ENCODE peak calls at places on chromosome 9, in ten cellular contexts. One of them, this sample, is unnamed.

GRCh38 chr9:70947086-70947485 is 174.3 kb downstream of the TRPM3 start:
- DNase-seq in esophagus squamous epithelium: no peak
- DNase-seq in psoas muscle: no peak
- DNase-seq in stomach: no peak
- DNase-seq in left ventricle myocardium inferior: no peak
- DNase-seq in tibial artery: no peak
- DNase-seq in HCT116: no peak
- DNase-seq in lung: no peak
- DNase-seq in CD4-positive, CD25-positive, alpha-beta regulatory T cell: no peak
- DNase-seq in testis: no peak
- DNase-seq in this sample: no peak

GRCh38 chr9:15485836-15486678 is 24.7 kb downstream of the PSIP1 start:
- DNase-seq in esophagus squamous epithelium: no peak
- DNase-seq in psoas muscle: no peak
- DNase-seq in stomach: no peak
- DNase-seq in left ventricle myocardium inferior: no peak
- DNase-seq in tibial artery: no peak
- DNase-seq in HCT116: no peak
- DNase-seq in lung: no peak
- DNase-seq in CD4-positive, CD25-positive, alpha-beta regulatory T cell: peak
- DNase-seq in testis: no peak
- DNase-seq in this sample: no peak

GRCh38 chr9:124657526-124657925 is 113.6 kb downstream of the NR6A1 start:
- DNase-seq in esophagus squamous epithelium: no peak
- DNase-seq in psoas muscle: no peak
- DNase-seq in stomach: no peak
- DNase-seq in left ventricle myocardium inferior: no peak
- DNase-seq in tibial artery: no peak
- DNase-seq in HCT116: no peak
- DNase-seq in lung: no peak
- DNase-seq in CD4-positive, CD25-positive, alpha-beta regulatory T cell: no peak
- DNase-seq in testis: no peak
- DNase-seq in this sample: no peak

GRCh38 chr9:137970686-137971476 is 93.3 kb downstream of the CACNA1B start:
- DNase-seq in esophagus squamous epithelium: no peak
- DNase-seq in psoas muscle: no peak
- DNase-seq in stomach: peak
- DNase-seq in left ventricle myocardium inferior: no peak
- DNase-seq in tibial artery: peak
- DNase-seq in HCT116: no peak
- DNase-seq in lung: no peak
- DNase-seq in CD4-positive, CD25-positive, alpha-beta regulatory T cell: no peak
- DNase-seq in testis: peak
- DNase-seq in this sample: no peak

GRCh38 chr9:83986765-83987401 is 6.3 kb downstream of the RMI1 start:
- DNase-seq in esophagus squamous epithelium: no peak
- DNase-seq in psoas muscle: peak
- DNase-seq in stomach: peak
- DNase-seq in left ventricle myocardium inferior: no peak
- DNase-seq in tibial artery: no peak
- DNase-seq in HCT116: peak
- DNase-seq in lung: no peak
- DNase-seq in CD4-positive, CD25-positive, alpha-beta regulatory T cell: no peak
- DNase-seq in testis: no peak
- DNase-seq in this sample: no peak

GRCh38 chr9:37949576-37949975 is 45.6 kb upstream of the SLC25A51 start:
- DNase-seq in esophagus squamous epithelium: no peak
- DNase-seq in psoas muscle: no peak
- DNase-seq in stomach: no peak
- DNase-seq in left ventricle myocardium inferior: no peak
- DNase-seq in tibial artery: no peak
- DNase-seq in HCT116: no peak
- DNase-seq in lung: no peak
- DNase-seq in CD4-positive, CD25-positive, alpha-beta regulatory T cell: no peak
- DNase-seq in testis: no peak
- DNase-seq in this sample: no peak

GRCh38 chr9:91331849-91332248 is 29.9 kb downstream of the AUH start:
- DNase-seq in esophagus squamous epithelium: no peak
- DNase-seq in psoas muscle: no peak
- DNase-seq in stomach: no peak
- DNase-seq in left ventricle myocardium inferior: no peak
- DNase-seq in tibial artery: no peak
- DNase-seq in HCT116: no peak
- DNase-seq in lung: no peak
- DNase-seq in CD4-positive, CD25-positive, alpha-beta regulatory T cell: no peak
- DNase-seq in testis: no peak
- DNase-seq in this sample: no peak

GRCh38 chr9:22084336-22085035 is 75.4 kb upstream of the CDKN2B start:
- DNase-seq in esophagus squamous epithelium: no peak
- DNase-seq in psoas muscle: no peak
- DNase-seq in stomach: no peak
- DNase-seq in left ventricle myocardium inferior: no peak
- DNase-seq in tibial artery: no peak
- DNase-seq in HCT116: peak
- DNase-seq in lung: no peak
- DNase-seq in CD4-positive, CD25-positive, alpha-beta regulatory T cell: no peak
- DNase-seq in testis: no peak
- DNase-seq in this sample: no peak

GRCh38 chr9:19936598-19936997 is 147.8 kb upstream of the SLC24A2 start:
- DNase-seq in esophagus squamous epithelium: no peak
- DNase-seq in psoas muscle: no peak
- DNase-seq in stomach: no peak
- DNase-seq in left ventricle myocardium inferior: no peak
- DNase-seq in tibial artery: no peak
- DNase-seq in HCT116: no peak
- DNase-seq in lung: no peak
- DNase-seq in CD4-positive, CD25-positive, alpha-beta regulatory T cell: no peak
- DNase-seq in testis: no peak
- DNase-seq in this sample: no peak

GRCh38 chr9:19931066-19931465 is 142.2 kb upstream of the SLC24A2 start:
- DNase-seq in esophagus squamous epithelium: no peak
- DNase-seq in psoas muscle: no peak
- DNase-seq in stomach: no peak
- DNase-seq in left ventricle myocardium inferior: no peak
- DNase-seq in tibial artery: no peak
- DNase-seq in HCT116: no peak
- DNase-seq in lung: no peak
- DNase-seq in CD4-positive, CD25-positive, alpha-beta regulatory T cell: no peak
- DNase-seq in testis: no peak
- DNase-seq in this sample: no peak

GRCh38 chr9:19935422-19935821 is 146.6 kb upstream of the SLC24A2 start:
- DNase-seq in esophagus squamous epithelium: no peak
- DNase-seq in psoas muscle: no peak
- DNase-seq in stomach: no peak
- DNase-seq in left ventricle myocardium inferior: no peak
- DNase-seq in tibial artery: no peak
- DNase-seq in HCT116: no peak
- DNase-seq in lung: no peak
- DNase-seq in CD4-positive, CD25-positive, alpha-beta regulatory T cell: no peak
- DNase-seq in testis: no peak
- DNase-seq in this sample: no peak

GRCh38 chr9:19937121-19937520 is 148.3 kb upstream of the SLC24A2 start:
- DNase-seq in esophagus squamous epithelium: no peak
- DNase-seq in psoas muscle: no peak
- DNase-seq in stomach: no peak
- DNase-seq in left ventricle myocardium inferior: no peak
- DNase-seq in tibial artery: no peak
- DNase-seq in HCT116: no peak
- DNase-seq in lung: no peak
- DNase-seq in CD4-positive, CD25-positive, alpha-beta regulatory T cell: no peak
- DNase-seq in testis: no peak
- DNase-seq in this sample: no peak

DNA sequence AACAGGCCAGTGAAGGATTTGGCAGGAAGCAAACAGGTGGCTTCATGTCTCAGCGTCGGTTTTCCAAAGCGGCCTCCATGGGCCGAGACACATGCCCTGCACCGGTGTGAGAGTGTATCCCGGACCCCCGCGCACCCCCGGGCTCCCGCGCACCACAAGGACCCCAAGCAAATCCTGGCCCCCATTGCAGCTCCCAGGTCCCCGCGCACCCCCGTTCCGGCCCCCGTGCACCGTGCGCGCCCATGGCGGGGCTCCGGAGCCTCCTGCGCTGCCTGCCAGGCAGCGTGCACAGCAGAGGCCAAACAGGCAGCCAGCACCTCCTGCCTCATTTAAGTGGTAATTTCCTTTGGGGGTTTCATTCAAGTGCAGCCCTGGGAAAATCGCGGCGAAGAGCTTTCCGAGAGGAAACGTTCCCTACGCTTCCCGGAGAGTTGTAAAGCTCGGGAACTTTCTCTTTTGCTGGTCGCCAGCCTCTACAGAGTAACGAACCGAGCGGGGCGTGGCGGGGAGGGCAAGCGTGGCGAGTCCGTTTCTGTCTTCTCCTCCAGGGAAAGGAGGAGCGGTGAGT is 145.5 kb upstream of the SLC24A2 start:
- DNase-seq in esophagus squamous epithelium: no peak
- DNase-seq in psoas muscle: peak
- DNase-seq in stomach: peak
- DNase-seq in left ventricle myocardium inferior: peak
- DNase-seq in tibial artery: peak
- DNase-seq in HCT116: no peak
- DNase-seq in lung: no peak
- DNase-seq in CD4-positive, CD25-positive, alpha-beta regulatory T cell: no peak
- DNase-seq in testis: peak
- DNase-seq in this sample: no peak
- H3K4me3 ChIP-seq in esophagus squamous epithelium: peak
- H3K4me3 ChIP-seq in psoas muscle: peak
- H3K4me3 ChIP-seq in stomach: peak
- H3K4me3 ChIP-seq in left ventricle myocardium inferior: peak
- H3K4me3 ChIP-seq in tibial artery: peak
- H3K4me3 ChIP-seq in HCT116: no peak
- H3K4me3 ChIP-seq in lung: peak
- H3K4me3 ChIP-seq in CD4-positive, CD25-positive, alpha-beta regulatory T cell: no peak
- H3K4me3 ChIP-seq in testis: peak
- H3K4me3 ChIP-seq in this sample: peak

GRCh38 chr9:136688274-136689107 is 1.2 kb upstream of the AGPAT2 start:
- DNase-seq in esophagus squamous epithelium: no peak
- DNase-seq in psoas muscle: no peak
- DNase-seq in stomach: no peak
- DNase-seq in left ventricle myocardium inferior: peak
- DNase-seq in tibial artery: no peak
- DNase-seq in HCT116: no peak
- DNase-seq in lung: no peak
- DNase-seq in CD4-positive, CD25-positive, alpha-beta regulatory T cell: no peak
- DNase-seq in testis: no peak
- DNase-seq in this sample: no peak
- H3K4me3 ChIP-seq in esophagus squamous epithelium: peak
- H3K4me3 ChIP-seq in psoas muscle: no peak
- H3K4me3 ChIP-seq in stomach: no peak
- H3K4me3 ChIP-seq in left ventricle myocardium inferior: no peak
- H3K4me3 ChIP-seq in tibial artery: no peak
- H3K4me3 ChIP-seq in HCT116: no peak
- H3K4me3 ChIP-seq in lung: no peak
- H3K4me3 ChIP-seq in CD4-positive, CD25-positive, alpha-beta regulatory T cell: no peak
- H3K4me3 ChIP-seq in testis: no peak
- H3K4me3 ChIP-seq in this sample: no peak

DNA sequence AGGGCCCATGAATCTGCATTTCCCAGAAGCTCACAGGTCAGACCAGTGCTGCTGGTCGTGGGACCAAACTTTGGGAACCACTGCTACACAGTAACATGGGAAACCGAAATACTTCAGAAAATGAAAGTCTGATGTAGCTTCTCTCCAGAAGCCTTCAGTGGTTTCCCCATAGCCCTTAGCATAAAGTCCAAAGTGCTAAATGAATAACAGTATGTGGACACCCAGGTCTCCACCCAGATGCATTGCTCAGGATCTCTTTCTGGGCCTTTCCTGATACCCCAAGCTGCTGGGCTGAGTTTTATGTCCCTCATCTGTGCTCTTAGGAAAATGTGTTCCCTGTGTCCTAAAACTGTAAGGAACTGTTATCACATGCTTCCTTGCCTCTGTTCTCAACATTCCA is 100.4 kb downstream of the NFIB start:
- DNase-seq in esophagus squamous epithelium: no peak
- DNase-seq in psoas muscle: no peak
- DNase-seq in stomach: no peak
- DNase-seq in left ventricle myocardium inferior: no peak
- DNase-seq in tibial artery: no peak
- DNase-seq in HCT116: no peak
- DNase-seq in lung: no peak
- DNase-seq in CD4-positive, CD25-positive, alpha-beta regulatory T cell: no peak
- DNase-seq in testis: no peak
- DNase-seq in this sample: no peak
- H3K4me3 ChIP-seq in esophagus squamous epithelium: no peak
- H3K4me3 ChIP-seq in psoas muscle: no peak
- H3K4me3 ChIP-seq in stomach: no peak
- H3K4me3 ChIP-seq in left ventricle myocardium inferior: no peak
- H3K4me3 ChIP-seq in tibial artery: no peak
- H3K4me3 ChIP-seq in HCT116: no peak
- H3K4me3 ChIP-seq in lung: no peak
- H3K4me3 ChIP-seq in CD4-positive, CD25-positive, alpha-beta regulatory T cell: no peak
- H3K4me3 ChIP-seq in testis: no peak
- H3K4me3 ChIP-seq in this sample: no peak

GRCh38 chr9:111900081-111900805 is 3.6 kb downstream of the UGCG start:
- DNase-seq in esophagus squamous epithelium: no peak
- DNase-seq in psoas muscle: no peak
- DNase-seq in stomach: no peak
- DNase-seq in left ventricle myocardium inferior: no peak
- DNase-seq in tibial artery: no peak
- DNase-seq in HCT116: no peak
- DNase-seq in lung: no peak
- DNase-seq in CD4-positive, CD25-positive, alpha-beta regulatory T cell: no peak
- DNase-seq in testis: no peak
- DNase-seq in this sample: no peak
- H3K4me3 ChIP-seq in esophagus squamous epithelium: peak
- H3K4me3 ChIP-seq in psoas muscle: peak
- H3K4me3 ChIP-seq in stomach: peak
- H3K4me3 ChIP-seq in left ventricle myocardium inferior: peak
- H3K4me3 ChIP-seq in tibial artery: no peak
- H3K4me3 ChIP-seq in HCT116: no peak
- H3K4me3 ChIP-seq in lung: no peak
- H3K4me3 ChIP-seq in CD4-positive, CD25-positive, alpha-beta regulatory T cell: peak
- H3K4me3 ChIP-seq in testis: no peak
- H3K4me3 ChIP-seq in this sample: no peak